ENCODE peak calls at places on chromosomes 7 and 10, in six cellular contexts. One of them, this sample, is unnamed. For H3K27me3, the result is how much of the 10 kb centered on the place peaks cover.

GRCh38 chr10:6009159-6009558 is 31.8 kb upstream of the IL15RA start:
- DNase-seq in SK-N-SH: no peak
- DNase-seq in HepG2: no peak
- DNase-seq in K562: no peak
- DNase-seq in H1: no peak
- DNase-seq in GM12878: no peak
- DNase-seq in this sample: no peak

GRCh38 chr10:59868974-59869940 is 37.1 kb downstream of the CCDC6 start:
- DNase-seq in SK-N-SH: no peak
- DNase-seq in HepG2: no peak
- DNase-seq in K562: no peak
- DNase-seq in H1: no peak
- DNase-seq in GM12878: no peak
- DNase-seq in this sample: no peak

GRCh38 chr10:70540089-70540788 is 61.7 kb downstream of the PALD1 start:
- DNase-seq in SK-N-SH: peak
- DNase-seq in HepG2: peak
- DNase-seq in K562: peak
- DNase-seq in H1: peak
- DNase-seq in GM12878: no peak
- DNase-seq in this sample: no peak

GRCh38 chr10:13792011-13792410 is 205.2 kb downstream of the PRPF18 start:
- DNase-seq in SK-N-SH: peak
- DNase-seq in HepG2: no peak
- DNase-seq in K562: no peak
- DNase-seq in H1: no peak
- DNase-seq in GM12878: no peak
- DNase-seq in this sample: no peak

GRCh38 chr10:4174197-4174596 is 389.2 kb upstream of the KLF6 start:
- DNase-seq in SK-N-SH: peak
- DNase-seq in HepG2: peak
- DNase-seq in K562: no peak
- DNase-seq in H1: peak
- DNase-seq in GM12878: no peak
- DNase-seq in this sample: no peak

GRCh38 chr7:21542891-21543527 is at the start of gene DNAH11:
- DNase-seq in SK-N-SH: peak
- DNase-seq in HepG2: no peak
- DNase-seq in K562: peak
- DNase-seq in H1: peak
- DNase-seq in GM12878: no peak
- DNase-seq in this sample: no peak

GRCh38 chr10:28125701-28126100 is 126.8 kb upstream of the ODAD2 start:
- DNase-seq in SK-N-SH: no peak
- DNase-seq in HepG2: no peak
- DNase-seq in K562: no peak
- DNase-seq in H1: no peak
- DNase-seq in GM12878: no peak
- DNase-seq in this sample: no peak

GRCh38 chr7:43430412-43430811 is 152.5 kb upstream of the STK17A start:
- DNase-seq in SK-N-SH: no peak
- DNase-seq in HepG2: no peak
- DNase-seq in K562: no peak
- DNase-seq in H1: no peak
- DNase-seq in GM12878: no peak
- DNase-seq in this sample: no peak

GRCh38 chr7:112204072-112204775 is 2.0 kb downstream of the DOCK4 start:
- DNase-seq in SK-N-SH: peak
- DNase-seq in HepG2: no peak
- DNase-seq in K562: no peak
- DNase-seq in H1: no peak
- DNase-seq in GM12878: no peak
- DNase-seq in this sample: no peak

GRCh38 chr10:30459283-30459682 is 25.3 kb downstream of the MAP3K8 start:
- DNase-seq in SK-N-SH: no peak
- DNase-seq in HepG2: no peak
- DNase-seq in K562: no peak
- DNase-seq in H1: no peak
- DNase-seq in GM12878: no peak
- DNase-seq in this sample: peak

GRCh38 chr7:155896531-155897263 is 84.4 kb upstream of the SHH start:
- DNase-seq in SK-N-SH: no peak
- DNase-seq in HepG2: no peak
- DNase-seq in K562: no peak
- DNase-seq in H1: no peak
- DNase-seq in GM12878: no peak
- DNase-seq in this sample: no peak

GRCh38 chr10:128993443-128993842 is 473.6 kb upstream of the MGMT start:
- DNase-seq in SK-N-SH: no peak
- DNase-seq in HepG2: no peak
- DNase-seq in K562: no peak
- DNase-seq in H1: no peak
- DNase-seq in GM12878: no peak
- DNase-seq in this sample: no peak

GRCh38 chr7:35889001-35889400 is 88.1 kb downstream of the SEPTIN7 start:
- DNase-seq in SK-N-SH: no peak
- DNase-seq in HepG2: no peak
- DNase-seq in K562: no peak
- DNase-seq in H1: no peak
- DNase-seq in GM12878: no peak
- DNase-seq in this sample: no peak

GRCh38 chr7:145016068-145016467 is 180.2 kb upstream of the TPK1 start:
- DNase-seq in SK-N-SH: no peak
- DNase-seq in HepG2: no peak
- DNase-seq in K562: no peak
- DNase-seq in H1: no peak
- DNase-seq in GM12878: no peak
- DNase-seq in this sample: no peak

GRCh38 chr7:8190121-8190895 is 71.7 kb downstream of the ICA1 start:
- DNase-seq in SK-N-SH: peak
- DNase-seq in HepG2: peak
- DNase-seq in K562: no peak
- DNase-seq in H1: no peak
- DNase-seq in GM12878: peak
- DNase-seq in this sample: no peak

GRCh38 chr7:102167254-102167653 is 119.4 kb upstream of the SH2B2 start:
- DNase-seq in SK-N-SH: no peak
- DNase-seq in HepG2: no peak
- DNase-seq in K562: no peak
- DNase-seq in H1: no peak
- DNase-seq in GM12878: no peak
- DNase-seq in this sample: no peak

GRCh38 chr7:43071604-43072003 is 40.8 kb upstream of the HECW1 start:
- DNase-seq in SK-N-SH: peak
- DNase-seq in HepG2: no peak
- DNase-seq in K562: peak
- DNase-seq in H1: peak
- DNase-seq in GM12878: no peak
- DNase-seq in this sample: peak

GRCh38 chr7:2964208-2964607 is 79.5 kb downstream of the CARD11 start:
- DNase-seq in SK-N-SH: no peak
- DNase-seq in HepG2: no peak
- DNase-seq in K562: no peak
- DNase-seq in H1: no peak
- DNase-seq in GM12878: no peak
- DNase-seq in this sample: no peak

GRCh38 chr7:70030745-70031144 is 432.5 kb downstream of the AUTS2 start:
- DNase-seq in SK-N-SH: no peak
- DNase-seq in HepG2: no peak
- DNase-seq in K562: no peak
- DNase-seq in H1: no peak
- DNase-seq in GM12878: no peak
- DNase-seq in this sample: no peak

GRCh38 chr7:133009426-133009825 is 72.5 kb downstream of the CHCHD3 start:
- DNase-seq in SK-N-SH: no peak
- DNase-seq in HepG2: no peak
- DNase-seq in K562: no peak
- DNase-seq in H1: no peak
- DNase-seq in GM12878: no peak
- DNase-seq in this sample: no peak

GRCh38 chr7:34133983-34134782 is 228.8 kb downstream of the BMPER start:
- DNase-seq in SK-N-SH: peak
- DNase-seq in HepG2: peak
- DNase-seq in K562: peak
- DNase-seq in H1: peak
- DNase-seq in GM12878: no peak
- DNase-seq in this sample: peak

GRCh38 chr7:37040330-37040729 is 316.0 kb upstream of the AOAH start:
- DNase-seq in SK-N-SH: no peak
- DNase-seq in HepG2: no peak
- DNase-seq in K562: no peak
- DNase-seq in H1: no peak
- DNase-seq in GM12878: no peak
- DNase-seq in this sample: no peak

GRCh38 chr7:150851497-150852370 is 583 bp upstream of the AOC1 start:
- DNase-seq in SK-N-SH: no peak
- DNase-seq in HepG2: no peak
- DNase-seq in K562: no peak
- DNase-seq in H1: peak
- DNase-seq in GM12878: no peak
- DNase-seq in this sample: no peak

GRCh38 chr10:66505003-66505707 is 420.7 kb upstream of the LRRTM3 start:
- DNase-seq in SK-N-SH: no peak
- DNase-seq in HepG2: no peak
- DNase-seq in K562: no peak
- DNase-seq in H1: no peak
- DNase-seq in GM12878: no peak
- DNase-seq in this sample: no peak

GRCh38 chr7:117871778-117872538 is 1.3 kb downstream of the CTTNBP2 start:
- DNase-seq in SK-N-SH: peak
- DNase-seq in HepG2: no peak
- DNase-seq in K562: no peak
- DNase-seq in H1: peak
- DNase-seq in GM12878: no peak
- DNase-seq in this sample: no peak

GRCh38 chr7:112782498-112782897 is 7.7 kb downstream of the TMEM168 start:
- DNase-seq in SK-N-SH: no peak
- DNase-seq in HepG2: no peak
- DNase-seq in K562: no peak
- DNase-seq in H1: no peak
- DNase-seq in GM12878: peak
- DNase-seq in this sample: no peak

GRCh38 chr7:139071683-139072082 is 35.8 kb upstream of the ZC3HAV1L start:
- DNase-seq in SK-N-SH: no peak
- DNase-seq in HepG2: no peak
- DNase-seq in K562: no peak
- DNase-seq in H1: no peak
- DNase-seq in GM12878: no peak
- DNase-seq in this sample: no peak

GRCh38 chr10:122391875-122392274 is 17.4 kb downstream of the PLEKHA1 start:
- DNase-seq in SK-N-SH: no peak
- DNase-seq in HepG2: no peak
- DNase-seq in K562: no peak
- DNase-seq in H1: no peak
- DNase-seq in GM12878: no peak
- DNase-seq in this sample: no peak

GRCh38 chr10:11297136-11297535 is 279.5 kb downstream of the CELF2 start:
- DNase-seq in SK-N-SH: no peak
- DNase-seq in HepG2: no peak
- DNase-seq in K562: no peak
- DNase-seq in H1: peak
- DNase-seq in GM12878: no peak
- DNase-seq in this sample: no peak

GRCh38 chr10:128632694-128633093 is 506.5 kb upstream of the MKI67 start:
- DNase-seq in SK-N-SH: no peak
- DNase-seq in HepG2: no peak
- DNase-seq in K562: no peak
- DNase-seq in H1: no peak
- DNase-seq in GM12878: no peak
- DNase-seq in this sample: no peak

DNA sequence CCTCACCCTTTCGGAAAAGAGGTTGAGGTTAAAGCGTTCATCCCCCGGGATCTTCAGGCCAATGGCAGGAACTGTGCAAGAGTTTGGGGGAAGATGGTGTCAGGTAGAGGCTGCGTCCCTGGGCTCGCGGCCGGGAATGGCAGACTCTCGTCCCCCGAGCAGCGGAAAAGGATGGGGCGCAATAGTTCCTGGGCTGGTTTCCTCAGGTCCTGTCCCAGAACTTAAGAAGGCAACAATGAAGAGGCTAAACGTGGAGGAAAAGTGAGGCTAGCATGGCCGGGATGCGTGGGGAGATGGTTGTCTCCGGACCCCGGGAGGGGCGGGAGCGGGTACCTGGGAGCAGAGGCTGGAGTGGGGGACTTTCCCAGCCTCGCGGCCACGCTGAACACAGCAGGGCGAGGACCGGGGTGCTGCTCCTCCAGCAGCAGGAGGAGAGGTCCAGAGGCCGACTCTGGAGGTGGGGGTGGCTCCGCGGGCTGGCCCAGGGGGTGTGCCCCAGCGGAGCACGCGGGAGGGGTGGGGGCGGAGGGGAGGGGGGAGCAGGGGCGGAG is 872 bp downstream of the IRF5 start:
- DNase-seq in SK-N-SH: peak
- DNase-seq in HepG2: no peak
- DNase-seq in K562: peak
- DNase-seq in H1: no peak
- DNase-seq in GM12878: no peak
- DNase-seq in this sample: no peak
- H3K27me3 ChIP-seq in SK-N-SH: under half
- H3K27me3 ChIP-seq in HepG2: under half
- H3K27me3 ChIP-seq in K562: half or more
- H3K27me3 ChIP-seq in H1: half or more
- H3K27me3 ChIP-seq in GM12878: under half
- H3K27me3 ChIP-seq in this sample: under half

GRCh38 chr7:97018775-97019535 is 5.7 kb downstream of the DLX5 start:
- DNase-seq in SK-N-SH: no peak
- DNase-seq in HepG2: no peak
- DNase-seq in K562: no peak
- DNase-seq in H1: no peak
- DNase-seq in GM12878: no peak
- DNase-seq in this sample: no peak
- TF ChIP-seq POLR2AphosphoS5 in SK-N-SH: no peak
- TF ChIP-seq POLR2AphosphoS5 in HepG2: no peak
- TF ChIP-seq POLR2AphosphoS5 in K562: no peak
- TF ChIP-seq POLR2AphosphoS5 in H1: no peak
- TF ChIP-seq POLR2AphosphoS5 in GM12878: no peak
- TF ChIP-seq POLR2AphosphoS5 in this sample: no peak

DNA sequence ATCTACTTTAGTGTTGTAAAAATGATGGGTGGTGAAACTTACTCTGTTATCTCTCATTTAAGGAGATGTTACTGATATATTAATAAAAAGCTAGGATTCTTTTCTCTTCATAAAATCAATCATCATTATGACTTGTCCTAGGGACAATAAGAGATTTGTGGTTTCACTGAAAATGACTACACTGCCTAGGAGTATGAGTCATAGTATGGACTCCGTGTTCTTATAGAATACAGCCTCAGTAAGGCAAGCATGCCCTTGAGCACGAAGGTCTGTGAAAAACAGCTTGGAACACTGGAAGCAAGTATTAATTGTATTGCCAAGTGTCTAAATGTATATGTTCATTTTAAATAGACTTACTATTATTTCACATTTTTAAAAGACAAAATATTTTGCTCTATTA is 749.2 kb upstream of the PCDH15 start:
- DNase-seq in SK-N-SH: no peak
- DNase-seq in HepG2: no peak
- DNase-seq in K562: no peak
- DNase-seq in H1: no peak
- DNase-seq in GM12878: no peak
- DNase-seq in this sample: no peak
- TF ChIP-seq GABPA in SK-N-SH: no peak
- TF ChIP-seq GABPA in HepG2: no peak
- TF ChIP-seq GABPA in K562: no peak
- TF ChIP-seq GABPA in H1: no peak
- TF ChIP-seq GABPA in GM12878: no peak
- TF ChIP-seq GABPA in this sample: no peak

GRCh38 chr10:98038333-98038732 is 7.9 kb upstream of the CRTAC1 start:
- DNase-seq in SK-N-SH: no peak
- DNase-seq in HepG2: no peak
- DNase-seq in K562: no peak
- DNase-seq in H1: peak
- DNase-seq in GM12878: no peak
- DNase-seq in this sample: no peak
- H3K27me3 ChIP-seq in SK-N-SH: under half
- H3K27me3 ChIP-seq in HepG2: under half
- H3K27me3 ChIP-seq in K562: under half
- H3K27me3 ChIP-seq in H1: half or more
- H3K27me3 ChIP-seq in GM12878: under half
- H3K27me3 ChIP-seq in this sample: under half